ENCODE peak calls at places on chromosomes 1 and 21, in four cellular contexts. A is AG09309, G is cardiac muscle cell, F is fibroblast of lung. P is an unnamed sample.

GRCh38 chr1:243946946-243947345 is 96.9 kb upstream of the AKT3 start:
- DNase-seq in A (no peak), F (peak), G (no peak), P (no peak)

GRCh38 chr1:65924471-65924870 is 131.8 kb downstream of the PDE4B start:
- DNase-seq in A (peak), F (peak), G (peak), P (no peak)

GRCh38 chr21:33114276-33114675 is 44.3 kb downstream of the OLIG1 start:
- DNase-seq in F (no peak), A (no peak), G (no peak), P (no peak)

GRCh38 chr1:171984850-171985485 is 143.7 kb downstream of the DNM3 start:
- DNase-seq in A (no peak), G (peak), F (peak), P (no peak)

GRCh38 chr21:45071396-45072165 is 2.8 kb upstream of the ADARB1 start:
- DNase-seq in F (no peak), G (no peak), A (no peak), P (no peak)

GRCh38 chr1:188137221-188137620 is 1308.5 kb downstream of the PLA2G4A start:
- DNase-seq in A (no peak), F (no peak), G (no peak), P (no peak)

GRCh38 chr1:175597969-175598765 is 145.2 kb downstream of the TNR start:
- DNase-seq in F (peak), A (no peak), G (no peak), P (peak)

GRCh38 chr1:19467199-19468187 is 17.8 kb downstream of the CAPZB start:
- DNase-seq in G (no peak), A (no peak), F (no peak), P (no peak)

GRCh38 chr1:31571340-31572295 is 4.7 kb upstream of the TINAGL1 start:
- DNase-seq in A (no peak), G (no peak), F (no peak), P (no peak)

GRCh38 chr21:45072166-45072962 is 2.0 kb upstream of the ADARB1 start:
- DNase-seq in G (no peak), F (no peak), A (no peak), P (no peak)

GRCh38 chr1:85189120-85189519 is 11.7 kb downstream of the SYDE2 start:
- DNase-seq in G (no peak), F (no peak), A (no peak), P (no peak)

GRCh38 chr1:154154534-154155181 is at the start of gene NUP210L:
- DNase-seq in F (peak), G (no peak), A (no peak), P (no peak)

GRCh38 chr1:100423832-100424337 is 71.6 kb downstream of the CDC14A start:
- DNase-seq in G (no peak), F (no peak), A (no peak), P (no peak)

GRCh38 chr1:177902151-177902765 is 67.6 kb downstream of the SEC16B start:
- DNase-seq in A (no peak), G (no peak), F (no peak), P (no peak)

GRCh38 chr1:37865348-37866119 is 6.1 kb upstream of the MTF1 start:
- DNase-seq in F (peak), G (no peak), A (no peak), P (no peak)

GRCh38 chr1:167077128-167077867 is 12.9 kb downstream of the GPA33 start:
- DNase-seq in F (no peak), A (no peak), G (no peak), P (no peak)

GRCh38 chr1:50787266-50787665 is 172.8 kb downstream of the FAF1 start:
- DNase-seq in G (no peak), F (no peak), A (no peak), P (no peak)

GRCh38 chr1:21175324-21175669 is 1.4 kb downstream of the EIF4G3 start:
- DNase-seq in G (no peak), F (peak), A (no peak), P (no peak)

GRCh38 chr21:38498057-38498833 is at the start of gene ERG:
- DNase-seq in A (no peak), G (no peak), F (no peak), P (no peak)

GRCh38 chr1:26317143-26317542 is 615 bp upstream of the CD52 start:
- DNase-seq in G (no peak), A (no peak), F (no peak), P (no peak)

GRCh38 chr1:26317612-26318337 is at the start of gene CD52:
- DNase-seq in A (no peak), F (no peak), G (no peak), P (no peak)

GRCh38 chr1:26318338-26319064 is 743 bp downstream of the CD52 start:
- DNase-seq in G (no peak), A (no peak), F (no peak), P (no peak)

GRCh38 chr1:26320896-26321295 is 3.1 kb downstream of the CD52 start:
- DNase-seq in A (no peak), G (no peak), F (no peak), P (no peak)

GRCh38 chr1:26315874-26316850 is 1.6 kb upstream of the CD52 start:
- DNase-seq in G (no peak), A (no peak), F (no peak), P (no peak)
- H3K4me3 ChIP-seq in G (no peak), A (no peak), F (no peak), P (no peak)

DNA sequence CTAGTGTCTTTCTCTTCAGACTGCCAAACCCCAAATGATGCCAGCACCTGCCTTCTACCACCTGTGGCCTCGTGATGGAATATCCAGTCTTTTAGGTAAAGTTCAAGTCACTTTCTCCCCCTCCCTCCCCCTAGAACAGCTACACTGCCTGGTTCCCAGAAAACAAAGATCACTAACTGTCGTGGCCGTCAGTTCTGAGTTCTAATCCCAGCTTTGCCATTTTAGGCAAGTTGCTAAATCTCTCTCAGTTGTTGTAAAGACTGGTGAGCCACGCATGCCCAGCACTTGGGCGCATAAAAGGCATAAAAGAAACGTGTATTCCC is 648 bp upstream of the TRAPPC3 start:
- DNase-seq in A (no peak), F (no peak), G (no peak), P (no peak)
- H3K4me3 ChIP-seq in A (no peak), F (peak), G (no peak), P (no peak)

GRCh38 chr1:25546193-25546592 is 2.8 kb downstream of the LDLRAP1 start:
- DNase-seq in G (no peak), A (no peak), F (no peak), P (no peak)

GRCh38 chr1:25545767-25546166 is 2.4 kb downstream of the LDLRAP1 start:
- DNase-seq in A (no peak), F (no peak), G (no peak), P (no peak)

GRCh38 chr1:25543425-25544242 is at the start of gene LDLRAP1:
- DNase-seq in F (peak), A (no peak), G (peak), P (no peak)

GRCh38 chr1:25544243-25544764 is 898 bp downstream of the LDLRAP1 start:
- DNase-seq in G (no peak), F (no peak), A (no peak), P (no peak)

GRCh38 chr1:25544819-25545218 is 1.4 kb downstream of the LDLRAP1 start:
- DNase-seq in G (no peak), A (no peak), F (no peak), P (no peak)
- H3K4me3 ChIP-seq in G (peak), A (peak), F (peak), P (no peak)

GRCh38 chr1:47433453-47434050 is 4.3 kb upstream of the FOXD2 start:
- DNase-seq in F (no peak), A (no peak), G (no peak), P (no peak)
- H3K4me3 ChIP-seq in F (no peak), A (no peak), G (no peak), P (peak)

GRCh38 chr1:59685666-59686065 is 129.1 kb upstream of the HOOK1 start:
- DNase-seq in F (no peak), A (no peak), G (no peak), P (no peak)

GRCh38 chr1:59685101-59685500 is 129.6 kb upstream of the HOOK1 start:
- DNase-seq in F (no peak), A (no peak), G (no peak), P (no peak)

GRCh38 chr1:59687081-59687480 is 127.7 kb upstream of the HOOK1 start:
- DNase-seq in F (no peak), A (no peak), G (no peak), P (no peak)

GRCh38 chr1:59686170-59686569 is 128.6 kb upstream of the HOOK1 start:
- DNase-seq in G (no peak), F (peak), A (no peak), P (no peak)

GRCh38 chr1:59686574-59686973 is 128.2 kb upstream of the HOOK1 start:
- DNase-seq in A (no peak), G (no peak), F (no peak), P (no peak)
- H3K4me3 ChIP-seq in A (no peak), G (no peak), F (no peak), P (no peak)

GRCh38 chr1:245716561-245716960 is 561.8 kb downstream of the KIF26B start:
- DNase-seq in A (no peak), F (no peak), G (no peak), P (no peak)
- H3K4me3 ChIP-seq in A (no peak), F (no peak), G (no peak), P (no peak)

DNA sequence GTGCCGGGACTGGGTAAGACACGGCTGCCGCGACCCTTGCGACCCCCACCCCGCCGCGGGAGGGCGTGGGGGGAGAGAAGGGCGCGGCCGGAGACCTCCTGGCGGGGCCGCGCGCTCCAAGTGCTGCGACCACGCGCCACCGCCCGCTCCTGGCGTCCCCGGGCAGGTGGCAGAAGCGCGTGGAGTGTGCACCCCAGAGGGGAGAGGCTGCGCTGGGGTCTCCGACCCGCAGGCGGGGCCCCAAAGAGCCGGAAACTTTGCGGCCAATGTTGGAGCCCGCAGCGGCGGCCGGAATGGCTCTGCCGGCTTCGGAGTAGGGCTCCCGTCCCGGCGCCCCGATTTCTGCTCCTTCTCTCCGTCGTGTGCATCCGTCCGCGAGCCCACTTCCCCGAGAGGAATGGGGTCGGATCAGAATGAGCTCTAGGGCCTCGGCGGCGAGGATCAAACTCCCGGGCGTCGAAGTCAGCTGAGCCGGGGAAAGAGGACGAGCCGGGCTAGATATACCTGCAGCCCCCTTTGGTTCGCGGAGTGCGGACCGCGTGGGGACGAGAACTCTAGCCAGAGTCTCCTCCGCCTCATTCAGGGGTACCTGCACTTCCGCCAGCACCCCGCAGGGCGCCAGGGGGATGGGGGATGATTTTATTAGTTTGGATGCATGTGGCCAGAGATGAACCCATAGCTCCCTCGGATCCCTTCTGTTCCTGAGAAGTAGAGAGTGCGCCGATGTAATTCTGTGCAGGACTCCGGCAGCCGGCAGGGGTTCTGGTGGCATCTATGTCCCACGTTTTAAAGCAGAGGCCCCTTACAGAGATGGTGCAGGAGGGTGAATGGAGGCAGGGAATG is 751 bp downstream of the STUM start:
- DNase-seq in A (no peak), F (no peak), G (no peak), P (no peak)
- H3K4me3 ChIP-seq in A (no peak), F (no peak), G (peak), P (peak)

DNA sequence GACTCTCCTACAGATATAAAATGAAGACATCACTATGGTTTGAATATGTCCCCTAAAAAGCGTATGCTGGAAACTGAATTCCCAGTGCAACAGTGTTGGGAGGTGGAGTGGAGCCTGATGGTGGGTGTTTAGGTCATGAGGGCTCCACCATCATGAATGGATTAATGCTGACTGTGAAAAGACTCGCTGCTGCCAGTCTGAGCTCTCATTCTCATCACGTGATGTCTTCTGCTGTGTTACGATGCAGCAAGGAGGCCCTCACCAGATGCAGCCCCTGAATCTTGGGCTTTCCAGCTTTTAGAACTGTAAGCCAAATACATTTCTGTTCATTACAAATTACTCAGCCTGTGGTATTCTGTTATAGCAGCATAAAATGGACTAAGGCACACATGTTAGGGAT is 73.8 kb upstream of the PPP2R5A start:
- DNase-seq in A (no peak), F (no peak), G (no peak), P (no peak)
- H3K4me3 ChIP-seq in A (no peak), F (no peak), G (no peak), P (no peak)

P was measured in skeletal muscle cell.